ENCODE peak calls at places on chromosomes 13 and 19, in four cellular contexts. One of them, this sample, is unnamed.

GRCh38 chr13:92137519-92137918 is 739.1 kb downstream of the GPC5 start:
- DNase-seq in K562: no peak
- DNase-seq in H1: no peak
- DNase-seq in GM12878: no peak
- DNase-seq in this sample: no peak

GRCh38 chr13:91185294-91185863 is 162.1 kb upstream of the MIR17HG start:
- DNase-seq in K562: no peak
- DNase-seq in H1: no peak
- DNase-seq in GM12878: no peak
- DNase-seq in this sample: peak; percentile 7

GRCh38 chr13:106507560-106508274 is 27.7 kb downstream of the EFNB2 start:
- DNase-seq in K562: no peak
- DNase-seq in H1: no peak
- DNase-seq in GM12878: no peak
- DNase-seq in this sample: no peak

GRCh38 chr13:29817604-29818378 is 32.6 kb downstream of the UBL3 start:
- DNase-seq in K562: no peak
- DNase-seq in H1: no peak
- DNase-seq in GM12878: peak; percentile 69
- DNase-seq in this sample: no peak

GRCh38 chr13:24459234-24459633 is 53.3 kb downstream of the PARP4 start:
- DNase-seq in K562: no peak
- DNase-seq in H1: no peak
- DNase-seq in GM12878: peak; percentile 2
- DNase-seq in this sample: no peak

GRCh38 chr13:113209336-113209879 is at the start of gene CUL4A:
- DNase-seq in K562: peak; percentile 68
- DNase-seq in H1: no peak
- DNase-seq in GM12878: no peak
- DNase-seq in this sample: peak; percentile 31

GRCh38 chr19:50573741-50574461 is 5.7 kb upstream of the LRRC4B start:
- DNase-seq in K562: no peak
- DNase-seq in H1: no peak
- DNase-seq in GM12878: no peak
- DNase-seq in this sample: no peak

GRCh38 chr13:113803409-113804016 is 44.5 kb downstream of the TMEM255B start:
- DNase-seq in K562: no peak
- DNase-seq in H1: no peak
- DNase-seq in GM12878: no peak
- DNase-seq in this sample: no peak

GRCh38 chr19:39506944-39507714 is 7.8 kb upstream of the SELENOV start:
- DNase-seq in K562: peak; percentile 91
- DNase-seq in H1: peak; percentile 47
- DNase-seq in GM12878: no peak
- DNase-seq in this sample: no peak

GRCh38 chr13:96082640-96083039 is 7.3 kb upstream of the HS6ST3 start:
- DNase-seq in K562: no peak
- DNase-seq in H1: no peak
- DNase-seq in GM12878: no peak
- DNase-seq in this sample: no peak

GRCh38 chr13:88627071-88627470 is 955.9 kb downstream of the SLITRK5 start:
- DNase-seq in K562: no peak
- DNase-seq in H1: no peak
- DNase-seq in GM12878: no peak
- DNase-seq in this sample: no peak

GRCh38 chr19:55619264-55619663 is 5.1 kb downstream of the ZNF784 start:
- DNase-seq in K562: no peak
- DNase-seq in H1: no peak
- DNase-seq in GM12878: no peak
- DNase-seq in this sample: no peak

GRCh38 chr19:16106121-16106520 is 5.6 kb upstream of the RAB8A start:
- DNase-seq in K562: no peak
- DNase-seq in H1: no peak
- DNase-seq in GM12878: no peak
- DNase-seq in this sample: no peak

GRCh38 chr13:42395066-42395821 is 123.3 kb downstream of the AKAP11 start:
- DNase-seq in K562: no peak
- DNase-seq in H1: no peak
- DNase-seq in GM12878: no peak
- DNase-seq in this sample: no peak

GRCh38 chr19:685457-685931 is 9.3 kb downstream of the FSTL3 start:
- DNase-seq in K562: no peak
- DNase-seq in H1: no peak
- DNase-seq in GM12878: no peak
- DNase-seq in this sample: no peak

GRCh38 chr13:59774511-59774911 is 389.2 kb downstream of the DIAPH3 start:
- DNase-seq in K562: no peak
- DNase-seq in H1: no peak
- DNase-seq in GM12878: no peak
- DNase-seq in this sample: no peak

GRCh38 chr13:100547805-100548204 is 40.8 kb downstream of the GGACT start:
- DNase-seq in K562: no peak
- DNase-seq in H1: no peak
- DNase-seq in GM12878: no peak
- DNase-seq in this sample: no peak
- TF ChIP-seq EGR1 in K562: no peak
- TF ChIP-seq EGR1 in H1: no peak
- TF ChIP-seq EGR1 in GM12878: no peak
- TF ChIP-seq EGR1 in this sample: no peak

GRCh38 chr13:26041476-26041875 is 10.3 kb downstream of the SHISA2 start:
- DNase-seq in K562: no peak
- DNase-seq in H1: no peak
- DNase-seq in GM12878: no peak
- DNase-seq in this sample: no peak

GRCh38 chr13:26037302-26037701 is 14.5 kb downstream of the SHISA2 start:
- DNase-seq in K562: peak; percentile 39
- DNase-seq in H1: peak; percentile 69
- DNase-seq in GM12878: no peak
- DNase-seq in this sample: peak; percentile 23

GRCh38 chr13:26036383-26036782 is 15.4 kb downstream of the SHISA2 start:
- DNase-seq in K562: no peak
- DNase-seq in H1: no peak
- DNase-seq in GM12878: no peak
- DNase-seq in this sample: no peak

GRCh38 chr13:26042781-26043180 is 9.0 kb downstream of the SHISA2 start:
- DNase-seq in K562: no peak
- DNase-seq in H1: no peak
- DNase-seq in GM12878: no peak
- DNase-seq in this sample: no peak

GRCh38 chr13:26038931-26039475 is 12.8 kb downstream of the SHISA2 start:
- DNase-seq in K562: no peak
- DNase-seq in H1: no peak
- DNase-seq in GM12878: no peak
- DNase-seq in this sample: no peak
- TF ChIP-seq EGR1 in K562: no peak
- TF ChIP-seq EGR1 in H1: no peak
- TF ChIP-seq EGR1 in GM12878: no peak
- TF ChIP-seq EGR1 in this sample: no peak

GRCh38 chr13:77213644-77214043 is 113.2 kb downstream of the MYCBP2 start:
- DNase-seq in K562: no peak
- DNase-seq in H1: no peak
- DNase-seq in GM12878: no peak
- DNase-seq in this sample: no peak
- TF ChIP-seq EGR1 in K562: no peak
- TF ChIP-seq EGR1 in H1: no peak
- TF ChIP-seq EGR1 in GM12878: no peak
- TF ChIP-seq EGR1 in this sample: no peak

DNA sequence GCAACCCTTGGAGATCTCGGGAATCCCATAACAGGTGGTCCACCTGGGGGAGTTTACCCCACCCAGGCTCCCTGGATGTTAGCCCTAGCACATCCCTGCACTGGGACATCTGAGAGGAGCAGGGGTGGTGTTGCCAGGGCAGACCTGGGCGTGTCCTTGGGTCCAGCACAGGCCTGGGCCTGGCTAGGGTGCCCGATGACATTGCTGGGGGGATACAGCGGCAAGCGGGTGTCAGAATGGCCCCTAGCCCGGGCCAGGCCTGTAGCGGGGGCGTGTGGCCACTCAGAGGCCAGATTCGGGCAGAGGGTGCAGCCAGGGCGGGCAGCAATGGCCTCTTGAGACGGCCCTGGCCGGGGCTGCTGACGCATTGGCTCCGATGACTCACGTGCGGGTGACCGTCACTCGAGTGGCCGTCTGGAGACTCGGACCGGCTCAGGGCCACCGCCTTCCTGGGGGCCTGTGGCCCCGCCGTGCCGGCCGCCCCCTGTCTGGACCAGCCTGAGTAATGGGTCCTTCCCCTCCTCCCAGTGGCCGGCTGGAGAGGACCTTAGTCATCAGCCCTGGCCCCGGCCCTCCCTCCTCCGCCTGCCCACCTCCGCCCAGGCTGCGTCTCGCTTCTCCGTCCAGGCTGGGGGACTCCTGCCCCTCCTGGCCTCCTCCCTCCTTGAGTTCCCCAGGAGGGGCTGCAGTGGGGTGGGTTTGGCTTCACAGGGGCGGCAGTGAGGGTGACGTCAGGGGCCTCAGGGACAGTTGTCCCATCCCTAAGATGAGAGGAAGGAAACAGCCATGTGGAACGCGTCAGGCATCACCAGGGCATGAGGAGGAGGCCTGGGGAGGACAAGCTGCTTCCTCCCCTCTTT is 23.2 kb upstream of the CRTC1 start:
- DNase-seq in K562: peak; percentile 70
- DNase-seq in H1: no peak
- DNase-seq in GM12878: no peak
- DNase-seq in this sample: no peak
- TF ChIP-seq EGR1 in K562: peak; percentile 77
- TF ChIP-seq EGR1 in H1: no peak
- TF ChIP-seq EGR1 in GM12878: no peak
- TF ChIP-seq EGR1 in this sample: peak; percentile 66

DNA sequence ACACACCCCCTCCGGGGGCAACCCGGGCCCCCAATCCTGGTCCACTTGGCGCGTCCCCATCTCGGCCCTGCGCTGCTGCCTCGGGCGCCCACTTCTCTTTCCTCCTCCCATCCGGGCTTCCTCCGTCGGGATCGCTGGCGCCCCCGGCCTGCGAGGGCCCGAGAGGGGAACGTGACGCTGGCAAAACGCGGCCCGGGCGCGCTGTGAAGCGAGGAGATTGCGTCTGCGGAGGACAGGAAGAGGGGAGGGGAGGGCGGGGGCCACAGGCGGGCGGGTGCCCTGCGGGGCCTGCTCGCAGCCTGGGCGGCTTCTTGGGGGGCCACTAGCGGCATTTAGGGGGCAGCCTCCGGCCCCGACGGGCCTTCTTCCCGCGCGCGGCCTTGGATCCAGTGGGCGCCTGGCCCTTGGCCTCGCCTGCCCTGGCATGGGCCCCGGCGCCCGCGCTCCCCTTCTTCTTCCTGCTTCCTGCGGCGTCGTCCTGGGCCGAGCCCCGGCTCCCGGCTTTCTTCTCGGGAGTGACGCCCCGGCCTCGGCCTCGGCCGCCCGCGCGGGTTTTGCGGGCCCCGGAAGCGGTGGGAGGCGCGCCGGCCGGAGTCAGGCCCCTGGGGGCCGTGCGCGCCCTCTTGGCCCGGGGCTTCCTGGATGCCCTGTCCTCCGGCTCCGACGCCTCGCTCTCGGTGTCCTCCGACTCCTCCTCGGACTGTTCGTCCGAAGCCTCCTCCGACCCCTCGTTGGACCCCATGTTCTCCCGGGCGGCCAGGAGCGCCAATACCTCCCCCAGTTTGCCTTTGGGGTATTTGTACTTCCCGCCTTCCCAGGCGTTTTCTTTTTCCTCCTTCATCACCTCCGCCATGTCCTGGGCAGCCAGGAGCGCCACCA is 2.2 kb downstream of the PNMA8B start:
- DNase-seq in K562: peak; percentile 24
- DNase-seq in H1: no peak
- DNase-seq in GM12878: no peak
- DNase-seq in this sample: no peak
- TF ChIP-seq EGR1 in K562: no peak
- TF ChIP-seq EGR1 in H1: no peak
- TF ChIP-seq EGR1 in GM12878: no peak
- TF ChIP-seq EGR1 in this sample: no peak

GRCh38 chr19:48479686-48480085 is 10.5 kb downstream of the CYTH2 start:
- DNase-seq in K562: no peak
- DNase-seq in H1: no peak
- DNase-seq in GM12878: no peak
- DNase-seq in this sample: no peak
- TF ChIP-seq EGR1 in K562: no peak
- TF ChIP-seq EGR1 in H1: no peak
- TF ChIP-seq EGR1 in GM12878: no peak
- TF ChIP-seq EGR1 in this sample: no peak

GRCh38 chr13:37640499-37640898 is 41.9 kb upstream of the POSTN start:
- DNase-seq in K562: no peak
- DNase-seq in H1: no peak
- DNase-seq in GM12878: no peak
- DNase-seq in this sample: no peak
- TF ChIP-seq EGR1 in K562: no peak
- TF ChIP-seq EGR1 in H1: no peak
- TF ChIP-seq EGR1 in GM12878: no peak
- TF ChIP-seq EGR1 in this sample: no peak

GRCh38 chr13:22110368-22110767 is 439.5 kb downstream of the FGF9 start:
- DNase-seq in K562: no peak
- DNase-seq in H1: no peak
- DNase-seq in GM12878: no peak
- DNase-seq in this sample: no peak

GRCh38 chr13:22112956-22113750 is 442.3 kb downstream of the FGF9 start:
- DNase-seq in K562: no peak
- DNase-seq in H1: no peak
- DNase-seq in GM12878: no peak
- DNase-seq in this sample: no peak

GRCh38 chr13:22111152-22111783 is 440.4 kb downstream of the FGF9 start:
- DNase-seq in K562: no peak
- DNase-seq in H1: no peak
- DNase-seq in GM12878: no peak
- DNase-seq in this sample: no peak

GRCh38 chr13:22111961-22112360 is 441.1 kb downstream of the FGF9 start:
- DNase-seq in K562: no peak
- DNase-seq in H1: no peak
- DNase-seq in GM12878: no peak
- DNase-seq in this sample: no peak

GRCh38 chr13:22114630-22115311 is 443.9 kb downstream of the FGF9 start:
- DNase-seq in K562: no peak
- DNase-seq in H1: no peak
- DNase-seq in GM12878: peak; percentile 99
- DNase-seq in this sample: no peak
- TF ChIP-seq EGR1 in K562: no peak
- TF ChIP-seq EGR1 in H1: no peak
- TF ChIP-seq EGR1 in GM12878: no peak
- TF ChIP-seq EGR1 in this sample: no peak